ENCODE peak calls at places on chromosome 14, in nine cellular contexts. A is choroid plexus epithelial cell, O is HCT116, F is EH, Z is NCI-H510A treated with DMSO at 0.1 percent for 48 hours, E is SHP77, K is LHCN-M2, P is cardiac muscle cell, I is Panc1. N is an unnamed sample.

GRCh38 chr14:66000771-66001170 is 485.4 kb upstream of the CCDC196 start:
- DNase-seq in A (no peak), O (no peak), F (no peak), Z (no peak), E (no peak), K (no peak), P (no peak), I (no peak), N (no peak)

GRCh38 chr14:23104591-23105347 is at the start of gene CIROP:
- DNase-seq in A (peak; percentile 33), O (no peak), F (no peak), Z (no peak), E (no peak), K (no peak), P (no peak), I (no peak), N (peak; percentile 34)

GRCh38 chr14:22071001-22071400 is 397.4 kb upstream of the OR4E1 start:
- DNase-seq in A (no peak), O (no peak), F (no peak), Z (no peak), E (no peak), K (no peak), P (no peak), I (no peak), N (no peak)

GRCh38 chr14:38930022-38930421 is 173.0 kb downstream of the SEC23A start:
- DNase-seq in A (no peak), O (no peak), F (no peak), Z (no peak), E (no peak), K (no peak), P (no peak), I (no peak), N (no peak)

GRCh38 chr14:105484069-105484996 is 2.4 kb upstream of the CRIP1 start:
- DNase-seq in A (no peak), O (no peak), F (peak; percentile 51), Z (no peak), E (no peak), K (peak; percentile 7), P (peak; percentile 19), I (no peak), N (peak; percentile 48)

GRCh38 chr14:65462411-65462810 is 49.9 kb downstream of the FUT8 start:
- DNase-seq in A (peak; percentile 79), O (no peak), F (peak; percentile 67), Z (no peak), E (no peak), K (peak; percentile 71), P (no peak), I (no peak), N (peak; percentile 24)

GRCh38 chr14:90301580-90302181 is 30.1 kb downstream of the NRDE2 start:
- DNase-seq in A (peak; percentile 89), O (no peak), F (peak; percentile 71), Z (peak; percentile 45), E (no peak), K (peak; percentile 60), P (peak; percentile 78), I (peak; percentile 7), N (peak; percentile 82)

GRCh38 chr14:74176404-74176788 is 62.9 kb upstream of the VSX2 start:
- DNase-seq in A (peak; percentile 40), O (no peak), F (peak; percentile 5), Z (no peak), E (no peak), K (peak; percentile 14), P (peak; percentile 50), I (no peak), N (no peak)

GRCh38 chr14:48398675-48399282 is 723.4 kb upstream of the MDGA2 start:
- DNase-seq in A (peak; percentile 46), O (peak; percentile 33), F (peak; percentile 1), Z (peak; percentile 21), E (peak; percentile 49), K (peak; percentile 1), P (peak; percentile 36), I (peak; percentile 10), N (peak; percentile 8)

GRCh38 chr14:68283378-68284123 is 464.0 kb downstream of the RAD51B start:
- DNase-seq in A (no peak), O (no peak), F (no peak), Z (no peak), E (no peak), K (no peak), P (peak; percentile 34), I (no peak), N (peak; percentile 46)

GRCh38 chr14:78978896-78979295 is 808.7 kb downstream of the NRXN3 start:
- DNase-seq in A (no peak), O (no peak), F (no peak), Z (no peak), E (no peak), K (no peak), P (no peak), I (no peak), N (no peak)

GRCh38 chr14:104756477-104757237 is 3.7 kb downstream of the SIVA1 start:
- DNase-seq in A (no peak), O (no peak), F (no peak), Z (no peak), E (no peak), K (no peak), P (no peak), I (no peak), N (no peak)

GRCh38 chr14:94746131-94746530 is 23.8 kb downstream of the GSC start:
- DNase-seq in A (no peak), O (no peak), F (no peak), Z (no peak), E (no peak), K (no peak), P (no peak), I (no peak), N (no peak)

GRCh38 chr14:103576371-103577024 is 13.7 kb downstream of the COA8 start:
- DNase-seq in A (peak; percentile 93), O (peak; percentile 53), F (peak; percentile 93), Z (peak; percentile 85), E (peak; percentile 74), K (peak; percentile 85), P (peak; percentile 94), I (no peak), N (peak; percentile 86)

GRCh38 chr14:103949386-103949785 is 7.1 kb upstream of the RD3L start:
- DNase-seq in A (peak; percentile 40), O (no peak), F (no peak), Z (no peak), E (no peak), K (no peak), P (peak; percentile 9), I (no peak), N (no peak)

GRCh38 chr14:103118663-103119404 is 4.4 kb upstream of the TNFAIP2 start:
- DNase-seq in A (no peak), O (no peak), F (no peak), Z (no peak), E (no peak), K (no peak), P (no peak), I (no peak), N (no peak)

GRCh38 chr14:99037777-99038176 is 234.2 kb downstream of the BCL11B start:
- DNase-seq in A (no peak), O (no peak), F (no peak), Z (no peak), E (no peak), K (no peak), P (no peak), I (no peak), N (no peak)

GRCh38 chr14:20624495-20625070 is 16.9 kb downstream of the OR6S1 start:
- DNase-seq in A (peak; percentile 74), O (no peak), F (peak; percentile 52), Z (no peak), E (peak; percentile 60), K (peak; percentile 35), P (peak; percentile 82), I (no peak), N (peak; percentile 65)

GRCh38 chr14:30064454-30064853 is 136.8 kb upstream of the PRKD1 start:
- DNase-seq in A (peak; percentile 85), O (no peak), F (peak; percentile 34), Z (no peak), E (no peak), K (peak; percentile 84), P (peak; percentile 22), I (no peak), N (no peak)

N was measured in fibroblast of the aortic adventitia.